ENCODE peak calls at places on chromosome 3, in six cellular contexts. X is stimulated activated CD4-positive, alpha-beta T cell treated with anti-CD3 and anti-CD28 coated beads, Interleukin-2, amount 100 ng/mL, for 24 hours; L is activated T-cell treated with anti-CD3 and anti-CD28 coated beads for 4 hours; I is AML-193; U is retina; H is T-helper 2 cell. B is an unnamed sample.
A peak's percentile ranks its signal among the peaks of the same experiment; 100 is the strongest.

GRCh38 chr3:133209871-133210550 is 171.8 kb downstream of the TMEM108 start:
- DNase-seq in X (no peak), L (no peak), I (no peak), U (no peak), H (no peak), B (no peak)

GRCh38 chr3:147614210-147614609 is 205.0 kb downstream of the ZIC1 start:
- DNase-seq in X (no peak), L (no peak), I (no peak), U (no peak), H (no peak), B (no peak)

GRCh38 chr3:149581681-149582349 is 76.0 kb downstream of the WWTR1 start:
- DNase-seq in X (no peak), L (no peak), I (no peak), U (no peak), H (no peak), B (no peak)

GRCh38 chr3:171284308-171285075 is 175.7 kb downstream of the TNIK start:
- DNase-seq in X (no peak), L (no peak), I (no peak), U (no peak), H (no peak), B (peak; percentile 31)

GRCh38 chr3:40208251-40208650 is 101.3 kb upstream of the EIF1B start:
- DNase-seq in X (no peak), L (no peak), I (no peak), U (no peak), H (no peak), B (no peak)

GRCh38 chr3:98645039-98645438 is 51.6 kb upstream of the CPOX start:
- DNase-seq in X (no peak), L (no peak), I (no peak), U (no peak), H (no peak), B (no peak)

GRCh38 chr3:67656614-67657013 is 2.2 kb upstream of the SUCLG2 start:
- DNase-seq in X (no peak), L (no peak), I (no peak), U (no peak), H (no peak), B (no peak)

GRCh38 chr3:50230833-50231125 is 5.2 kb upstream of the GNAI2 start:
- DNase-seq in X (no peak), L (no peak), I (no peak), U (no peak), H (no peak), B (no peak)

GRCh38 chr3:152610621-152611020 is 224.3 kb upstream of the P2RY1 start:
- DNase-seq in X (no peak), L (no peak), I (no peak), U (no peak), H (no peak), B (no peak)

GRCh38 chr3:14297784-14298236 is 104.6 kb upstream of the SLC6A6 start:
- DNase-seq in X (no peak), L (no peak), I (no peak), U (peak; percentile 77), H (no peak), B (no peak)

GRCh38 chr3:129576514-129577345 is 29.7 kb downstream of the PLXND1 start:
- DNase-seq in X (peak; percentile 34), L (peak; percentile 23), I (peak; percentile 35), U (no peak), H (no peak), B (peak; percentile 27)